ENCODE peak calls at places on chromosomes 1 and 21, in ten cellular contexts. J, L, H, A, X, V, Z, O, M and T are unnamed samples.

GRCh38 chr1:47545912-47546483 is 108.2 kb downstream of the FOXD2 start:
- DNase-seq in H (no peak), J (no peak), L (no peak), O (no peak), M (no peak), Z (no peak), X (no peak), V (no peak), A (no peak), T (no peak)

GRCh38 chr1:36387141-36387949 is 1.6 kb upstream of the STK40 start:
- DNase-seq in X (no peak), L (peak; percentile 84), A (peak; percentile 76), V (no peak), J (no peak), H (peak; percentile 49), Z (no peak), O (no peak), M (no peak), T (no peak)

GRCh38 chr1:94843846-94844245 is 23.7 kb downstream of the SLC44A3 start:
- DNase-seq in L (no peak), O (no peak), H (no peak), J (no peak), X (no peak), A (no peak), V (no peak), Z (no peak), M (no peak), T (no peak)

GRCh38 chr1:48552420-48552819 is 80.4 kb upstream of the SPATA6 start:
- DNase-seq in L (no peak), O (no peak), A (no peak), Z (no peak), X (no peak), M (no peak), J (no peak), V (no peak), H (no peak), T (no peak)

GRCh38 chr1:56025942-56026341 is 553.4 kb downstream of the PLPP3 start:
- DNase-seq in O (no peak), X (no peak), J (no peak), M (no peak), Z (no peak), H (no peak), A (peak; percentile 28), V (no peak), L (peak; percentile 23), T (no peak)

GRCh38 chr21:21436012-21436545 is 437.9 kb downstream of the NCAM2 start:
- DNase-seq in J (no peak), V (no peak), X (no peak), Z (no peak), L (peak; percentile 71), M (no peak), A (peak; percentile 49), O (no peak), H (no peak), T (no peak)

GRCh38 chr1:151680812-151681211 is 35.8 kb downstream of the CELF3 start:
- DNase-seq in X (no peak), L (peak; percentile 94), H (no peak), V (no peak), J (no peak), M (no peak), O (no peak), Z (peak; percentile 25), A (peak; percentile 89), T (no peak)

GRCh38 chr1:47901001-47901575 is 96.1 kb downstream of the TRABD2B start:
- DNase-seq in X (no peak), Z (no peak), H (no peak), O (no peak), L (no peak), J (no peak), A (no peak), V (no peak), M (no peak), T (no peak)

GRCh38 chr1:16046865-16047264 is 3.3 kb downstream of the CLCNKB start:
- DNase-seq in A (no peak), X (no peak), J (no peak), H (no peak), Z (no peak), O (no peak), M (no peak), V (no peak), L (peak; percentile 6), T (no peak)

GRCh38 chr1:209585672-209586071 is 2.2 kb downstream of the CAMK1G start:
- DNase-seq in A (no peak), L (peak; percentile 43), O (no peak), X (no peak), M (peak; percentile 55), V (peak; percentile 80), J (peak; percentile 64), Z (peak; percentile 35), H (peak; percentile 57), T (peak; percentile 44)

GRCh38 chr21:42640486-42640885 is 12.9 kb upstream of the PDE9A start:
- DNase-seq in M (no peak), X (no peak), O (no peak), Z (no peak), J (peak; percentile 46), H (peak; percentile 87), L (no peak), A (no peak), V (no peak), T (peak; percentile 60)

GRCh38 chr1:166383137-166383536 is 216.3 kb upstream of the FAM78B start:
- DNase-seq in A (no peak), L (no peak), V (no peak), O (no peak), Z (no peak), M (no peak), J (no peak), H (no peak), X (no peak), T (no peak)

DNA sequence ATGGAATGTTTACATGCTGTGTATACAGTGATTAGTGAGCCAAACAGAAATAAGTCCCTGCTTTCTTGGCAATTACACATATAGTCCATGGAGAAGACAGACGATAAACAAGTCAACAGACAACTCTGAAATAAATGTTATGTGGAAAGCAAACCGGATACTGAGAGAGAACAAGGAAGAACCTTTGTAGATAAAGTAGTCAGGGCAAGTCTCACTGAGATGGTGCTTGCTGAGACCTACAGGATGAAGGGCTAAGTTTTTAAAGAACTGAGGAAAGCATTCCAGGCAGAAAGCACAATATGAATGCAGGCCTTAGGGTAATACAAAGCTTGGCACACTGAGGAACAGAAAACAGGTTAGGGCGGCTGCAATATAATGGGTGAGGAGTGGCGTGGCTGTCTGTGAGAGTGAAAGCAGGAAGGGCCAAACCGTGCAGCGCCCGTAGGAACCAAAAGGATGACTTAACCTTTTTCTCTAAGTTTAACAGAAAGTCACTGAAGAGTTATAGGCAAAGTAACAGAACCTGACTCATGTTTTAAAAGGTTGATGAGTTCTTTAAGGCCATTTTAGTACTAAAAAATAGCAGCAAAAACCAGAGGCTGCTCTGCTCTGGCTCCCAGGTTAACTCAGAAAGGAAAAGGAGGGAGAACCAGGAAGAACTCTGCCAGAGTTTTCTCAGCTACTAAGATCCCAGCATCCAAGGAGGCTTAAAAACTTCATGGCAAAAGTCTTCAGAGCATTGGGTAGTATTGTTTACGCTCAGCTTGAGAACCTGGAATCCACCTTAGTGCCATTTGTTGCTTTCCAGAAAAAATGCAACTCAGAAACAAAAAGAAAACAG is 8.7 kb upstream of the TTF2 start:
- DNase-seq in A (no peak), J (no peak), Z (peak; percentile 63), O (peak; percentile 18), H (no peak), M (no peak), X (peak; percentile 47), V (no peak), L (no peak), T (no peak)
- H3K27ac ChIP-seq in A (no peak overlapping the region), J (no peak overlapping the region), Z (peak overlapping the region; percentile 68), O (no peak overlapping the region), H (no peak overlapping the region), M (peak overlapping the region; percentile 50), X (peak overlapping the region; percentile 82), V (no peak overlapping the region), L (no peak overlapping the region), T (peak overlapping the region; percentile 40)

DNA sequence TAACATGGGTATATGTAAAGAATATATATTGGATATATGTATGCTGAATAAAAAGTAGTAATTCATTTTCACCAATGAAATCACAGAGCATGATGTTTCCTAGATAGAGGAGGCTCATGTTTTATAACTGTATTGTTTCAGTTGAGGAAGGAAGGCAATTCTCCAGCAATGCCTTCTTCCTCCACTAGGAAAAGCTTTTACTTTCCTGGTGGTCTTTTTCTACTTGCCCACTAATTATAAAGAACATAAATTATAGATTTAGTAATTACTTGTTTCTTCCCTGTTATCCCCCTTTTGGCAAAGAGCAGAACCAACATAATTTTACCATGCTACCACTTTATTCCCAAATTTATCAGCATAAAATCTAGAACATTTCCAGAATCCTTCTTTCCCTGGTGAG is 159.0 kb downstream of the PLA2G4A start:
- DNase-seq in V (no peak), M (no peak), Z (no peak), O (no peak), H (no peak), L (no peak), A (no peak), X (no peak), J (no peak), T (no peak)
- TF ChIP-seq CTCF in V (peak; percentile 18), M (no peak), Z (no peak), O (no peak), H (no peak), L (peak; percentile 35), A (no peak), X (no peak), J (no peak), T (no peak)

GRCh38 chr1:27614048-27614624 is 10.2 kb upstream of the AHDC1 start:
- DNase-seq in L (no peak), H (peak; percentile 69), A (no peak), V (no peak), M (no peak), Z (no peak), J (no peak), O (no peak), X (no peak), T (no peak)

GRCh38 chr1:27614625-27615344 is 10.8 kb upstream of the AHDC1 start:
- DNase-seq in Z (no peak), A (no peak), X (no peak), J (no peak), L (no peak), H (no peak), V (peak; percentile 52), O (no peak), M (no peak), T (no peak)

GRCh38 chr1:27616441-27616840 is 12.5 kb upstream of the AHDC1 start:
- DNase-seq in X (no peak), A (no peak), O (no peak), J (no peak), V (no peak), L (no peak), Z (no peak), H (no peak), M (no peak), T (no peak)

GRCh38 chr1:27617420-27617819 is 13.5 kb upstream of the AHDC1 start:
- DNase-seq in X (no peak), M (no peak), H (no peak), A (no peak), J (no peak), Z (no peak), V (no peak), L (no peak), O (no peak), T (no peak)

GRCh38 chr1:27615346-27616004 is 11.5 kb upstream of the AHDC1 start:
- DNase-seq in A (no peak), X (no peak), Z (no peak), L (no peak), O (no peak), J (no peak), M (no peak), V (no peak), H (no peak), T (no peak)
- H3K4me3 ChIP-seq in A (no peak overlapping the region), X (no peak overlapping the region), Z (no peak overlapping the region), L (no peak overlapping the region), O (no peak overlapping the region), J (no peak overlapping the region), M (no peak overlapping the region), V (peak overlapping the region; percentile 1), H (no peak overlapping the region), T (no peak overlapping the region)

GRCh38 chr1:110620250-110620615 is 14.1 kb upstream of the KCNA2 start:
- DNase-seq in V (no peak), Z (no peak), X (no peak), M (no peak), H (no peak), J (no peak), O (no peak), L (no peak), A (no peak), T (no peak)
- H3K27ac ChIP-seq in V (no peak overlapping the region), Z (no peak overlapping the region), X (no peak overlapping the region), M (no peak overlapping the region), H (no peak overlapping the region), J (no peak overlapping the region), O (no peak overlapping the region), L (no peak overlapping the region), A (no peak overlapping the region), T (no peak overlapping the region)